ENCODE peak calls at places on chromosomes 2 and 18, in four cellular contexts. D is NT2/D1, B is IMR-90, G is fibroblast of lung. N is an unnamed sample.

GRCh38 chr2:59803586-59803985 is 749.9 kb downstream of the BCL11A start:
- DNase-seq in D (no peak), B (no peak), G (no peak), N (no peak)

GRCh38 chr18:56202567-56203136 is 435.7 kb downstream of the TXNL1 start:
- DNase-seq in D (no peak), B (peak), G (no peak), N (no peak)

GRCh38 chr2:20551231-20551944 is 99.5 kb downstream of the HS1BP3 start:
- DNase-seq in D (no peak), B (no peak), G (no peak), N (no peak)

GRCh38 chr2:134536312-134536711 is 182.5 kb downstream of the TMEM163 start:
- DNase-seq in D (no peak), B (no peak), G (no peak), N (no peak)

GRCh38 chr2:182915369-182916326 is 49.2 kb upstream of the FRZB start:
- DNase-seq in D (no peak), B (peak), G (peak), N (no peak)

GRCh38 chr2:207256026-207256425 is 90.3 kb upstream of the KLF7 start:
- DNase-seq in D (no peak), B (no peak), G (no peak), N (no peak)

GRCh38 chr18:42348722-42349121 is 393.7 kb downstream of the PIK3C3 start:
- DNase-seq in D (no peak), B (no peak), G (no peak), N (no peak)

GRCh38 chr2:112883669-112884068 is 27.3 kb upstream of the IL37 start:
- DNase-seq in D (no peak), B (no peak), G (no peak), N (no peak)

GRCh38 chr2:51534176-51534575 is 502.2 kb upstream of the NRXN1 start:
- DNase-seq in D (no peak), B (no peak), G (no peak), N (no peak)

DNA sequence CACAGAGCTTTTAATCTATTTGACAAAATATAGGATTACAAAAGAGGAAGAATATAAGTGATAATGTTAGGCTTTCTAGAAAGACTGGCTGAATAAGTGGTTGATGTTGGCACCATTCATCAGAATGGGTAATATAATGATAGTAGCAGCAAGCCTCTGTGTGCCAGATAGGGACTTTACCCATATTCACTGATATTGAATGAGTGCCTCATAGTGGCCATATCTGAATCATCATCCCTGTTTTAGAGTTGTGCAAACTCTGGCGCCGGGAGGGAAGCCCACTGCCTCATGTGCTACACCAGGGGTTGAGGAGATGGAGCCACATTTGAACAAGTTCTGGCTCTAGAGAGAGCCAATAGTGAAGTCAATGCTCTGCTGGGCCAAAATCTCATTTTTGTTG is 368.7 kb upstream of the CRIM1 start:
- DNase-seq in D (no peak), B (no peak), G (no peak), N (no peak)
- H3K9ac ChIP-seq in D (no peak), B (no peak), G (no peak), N (no peak)

GRCh38 chr18:79385749-79386341 is 9.9 kb upstream of the NFATC1 start:
- DNase-seq in D (no peak), B (no peak), G (no peak), N (no peak)
- H3K9ac ChIP-seq in D (no peak), B (no peak), G (no peak), N (no peak)

GRCh38 chr2:74497777-74498499 is 1.5 kb downstream of the LBX2 start:
- DNase-seq in D (no peak), B (no peak), G (no peak), N (peak)
- H3K9ac ChIP-seq in D (peak), B (no peak), G (no peak), N (no peak)

GRCh38 chr18:23228102-23229051 is 93.1 kb downstream of the CABLES1 start:
- DNase-seq in D (no peak), B (peak), G (peak), N (no peak)

GRCh38 chr18:23225518-23225917 is 90.2 kb downstream of the CABLES1 start:
- DNase-seq in D (no peak), B (peak), G (peak), N (no peak)

GRCh38 chr18:23227729-23228075 is 92.4 kb downstream of the CABLES1 start:
- DNase-seq in D (no peak), B (no peak), G (no peak), N (no peak)

GRCh38 chr18:23226930-23227728 is 91.8 kb downstream of the CABLES1 start:
- DNase-seq in D (no peak), B (peak), G (peak), N (no peak)

GRCh38 chr18:23226386-23226785 is 91.1 kb downstream of the CABLES1 start:
- DNase-seq in D (no peak), B (peak), G (peak), N (no peak)
- H3K9ac ChIP-seq in D (no peak), B (no peak), G (no peak), N (no peak)

GRCh38 chr2:216632952-216633615 is at the start of gene IGFBP2:
- DNase-seq in D (no peak), B (peak), G (peak), N (peak)

GRCh38 chr2:216635701-216636541 is 2.7 kb downstream of the IGFBP2 start:
- DNase-seq in D (no peak), B (no peak), G (no peak), N (peak)

GRCh38 chr2:216635171-216635570 is 2.0 kb downstream of the IGFBP2 start:
- DNase-seq in D (no peak), B (no peak), G (no peak), N (peak)

GRCh38 chr2:216633616-216634316 is 546 bp downstream of the IGFBP2 start:
- DNase-seq in D (no peak), B (no peak), G (no peak), N (no peak)

GRCh38 chr2:216634317-216635148 is 1.3 kb downstream of the IGFBP2 start:
- DNase-seq in D (no peak), B (no peak), G (no peak), N (peak)
- H3K9ac ChIP-seq in D (peak), B (no peak), G (no peak), N (peak)

N was measured in neural progenitor cell.